ENCODE peak calls at places on chromosome 22, in nine cellular contexts. S, Q, E, N, V, D, P, O and I are unnamed samples.

GRCh38 chr22:24411256-24412004 is 16.0 kb upstream of the ADORA2A start:
- DNase-seq in O (no peak), Q (no peak), S (no peak), E (no peak), V (no peak), N (no peak), D (no peak), P (no peak), I (no peak)

GRCh38 chr22:47193606-47194316 is 431.3 kb downstream of the TBC1D22A start:
- DNase-seq in O (no peak), D (no peak), N (no peak), E (no peak), Q (no peak), S (no peak), V (no peak), P (no peak), I (no peak)

GRCh38 chr22:42072606-42073330 is 1.3 kb upstream of the PHETA2 start:
- DNase-seq in N (no peak), O (no peak), D (no peak), Q (no peak), E (no peak), V (no peak), P (peak), S (no peak), I (no peak)

GRCh38 chr22:44151661-44152060 is 29.1 kb upstream of the PARVG start:
- DNase-seq in V (no peak), O (no peak), D (no peak), S (no peak), Q (no peak), N (no peak), E (no peak), P (no peak), I (no peak)

GRCh38 chr22:38249301-38249700 is 23.5 kb downstream of the TMEM184B start:
- DNase-seq in Q (no peak), O (no peak), S (no peak), E (no peak), V (no peak), P (no peak), N (no peak), D (no peak), I (no peak)

GRCh38 chr22:24146791-24147353 is 34.4 kb upstream of the SUSD2 start:
- DNase-seq in Q (no peak), E (no peak), P (no peak), N (no peak), D (no peak), V (no peak), O (peak), S (no peak), I (peak)

GRCh38 chr22:35601743-35602633 is 15.1 kb downstream of the MB start:
- DNase-seq in S (no peak), D (no peak), E (no peak), P (peak), V (peak), Q (no peak), N (peak), O (peak), I (peak)

GRCh38 chr22:43136255-43136654 is 6.9 kb downstream of the MCAT start:
- DNase-seq in V (no peak), N (no peak), O (no peak), P (peak), D (no peak), Q (no peak), E (no peak), S (no peak), I (no peak)

GRCh38 chr22:39243443-39244072 is 1.2 kb downstream of the PDGFB start:
- DNase-seq in N (no peak), V (no peak), D (no peak), O (no peak), Q (no peak), S (no peak), E (no peak), P (no peak), I (peak)

GRCh38 chr22:33005476-33005875 is 52.7 kb downstream of the SYN3 start:
- DNase-seq in D (no peak), E (no peak), N (no peak), Q (no peak), S (no peak), O (no peak), V (no peak), P (no peak), I (no peak)

GRCh38 chr22:40592352-40593113 is 44.0 kb downstream of the MRTFA start:
- DNase-seq in Q (no peak), S (no peak), E (no peak), D (no peak), N (no peak), O (no peak), V (no peak), P (no peak), I (no peak)